ENCODE peak calls at places on chromosomes 4 and X, in five cellular contexts. One of them, this sample, is unnamed.

GRCh38 chr4:87241341-87241740 is 20.9 kb upstream of the KLHL8 start:
- DNase-seq in natural killer cell treated with Interleukin-12 subunit alpha and Interleukin-12 subunit beta and Interleukin-15 and Interleukin-18, amount 100 ng/mL, for 72 hours: no peak
- DNase-seq in adrenal gland: no peak
- DNase-seq in activated T-cell treated with anti-CD3 and anti-CD28 coated beads for 1 hour: no peak
- DNase-seq in HTR-8/SVneo: no peak
- DNase-seq in this sample: no peak

GRCh38 chr4:75189976-75190375 is 257.1 kb downstream of the PARM1 start:
- DNase-seq in HTR-8/SVneo: no peak
- DNase-seq in natural killer cell treated with Interleukin-12 subunit alpha and Interleukin-12 subunit beta and Interleukin-15 and Interleukin-18, amount 100 ng/mL, for 72 hours: no peak
- DNase-seq in activated T-cell treated with anti-CD3 and anti-CD28 coated beads for 1 hour: no peak
- DNase-seq in adrenal gland: no peak
- DNase-seq in this sample: no peak

GRCh38 chrX:11435568-11435967 is 142.4 kb downstream of the AMELX start:
- DNase-seq in natural killer cell treated with Interleukin-12 subunit alpha and Interleukin-12 subunit beta and Interleukin-15 and Interleukin-18, amount 100 ng/mL, for 72 hours: no peak
- DNase-seq in HTR-8/SVneo: no peak
- DNase-seq in activated T-cell treated with anti-CD3 and anti-CD28 coated beads for 1 hour: no peak
- DNase-seq in adrenal gland: no peak
- DNase-seq in this sample: no peak

GRCh38 chr4:71209161-71209560 is 129.7 kb upstream of the SLC4A4 start:
- DNase-seq in HTR-8/SVneo: no peak
- DNase-seq in natural killer cell treated with Interleukin-12 subunit alpha and Interleukin-12 subunit beta and Interleukin-15 and Interleukin-18, amount 100 ng/mL, for 72 hours: no peak
- DNase-seq in adrenal gland: no peak
- DNase-seq in activated T-cell treated with anti-CD3 and anti-CD28 coated beads for 1 hour: no peak
- DNase-seq in this sample: no peak

GRCh38 chrX:63934791-63935190 is 149.8 kb upstream of the ARHGEF9 start:
- DNase-seq in natural killer cell treated with Interleukin-12 subunit alpha and Interleukin-12 subunit beta and Interleukin-15 and Interleukin-18, amount 100 ng/mL, for 72 hours: no peak
- DNase-seq in adrenal gland: no peak
- DNase-seq in HTR-8/SVneo: no peak
- DNase-seq in activated T-cell treated with anti-CD3 and anti-CD28 coated beads for 1 hour: no peak
- DNase-seq in this sample: no peak

GRCh38 chrX:47840106-47840505 is 3.4 kb downstream of the ZNF81 start:
- DNase-seq in activated T-cell treated with anti-CD3 and anti-CD28 coated beads for 1 hour: no peak
- DNase-seq in adrenal gland: no peak
- DNase-seq in HTR-8/SVneo: no peak
- DNase-seq in natural killer cell treated with Interleukin-12 subunit alpha and Interleukin-12 subunit beta and Interleukin-15 and Interleukin-18, amount 100 ng/mL, for 72 hours: no peak
- DNase-seq in this sample: no peak

GRCh38 chr4:113682730-113683129 is 78.8 kb downstream of the CAMK2D start:
- DNase-seq in adrenal gland: no peak
- DNase-seq in natural killer cell treated with Interleukin-12 subunit alpha and Interleukin-12 subunit beta and Interleukin-15 and Interleukin-18, amount 100 ng/mL, for 72 hours: no peak
- DNase-seq in activated T-cell treated with anti-CD3 and anti-CD28 coated beads for 1 hour: no peak
- DNase-seq in HTR-8/SVneo: no peak
- DNase-seq in this sample: no peak

GRCh38 chrX:2635366-2635765 is 55.7 kb upstream of the CD99 start:
- DNase-seq in natural killer cell treated with Interleukin-12 subunit alpha and Interleukin-12 subunit beta and Interleukin-15 and Interleukin-18, amount 100 ng/mL, for 72 hours: no peak
- DNase-seq in HTR-8/SVneo: no peak
- DNase-seq in adrenal gland: no peak
- DNase-seq in activated T-cell treated with anti-CD3 and anti-CD28 coated beads for 1 hour: no peak
- DNase-seq in this sample: no peak

GRCh38 chrX:7889680-7890079 is 37.5 kb downstream of the PNPLA4 start:
- DNase-seq in adrenal gland: no peak
- DNase-seq in natural killer cell treated with Interleukin-12 subunit alpha and Interleukin-12 subunit beta and Interleukin-15 and Interleukin-18, amount 100 ng/mL, for 72 hours: no peak
- DNase-seq in activated T-cell treated with anti-CD3 and anti-CD28 coated beads for 1 hour: no peak
- DNase-seq in HTR-8/SVneo: no peak
- DNase-seq in this sample: no peak

GRCh38 chr4:173415885-173416658 is 17.2 kb upstream of the SCRG1 start:
- DNase-seq in HTR-8/SVneo: no peak
- DNase-seq in natural killer cell treated with Interleukin-12 subunit alpha and Interleukin-12 subunit beta and Interleukin-15 and Interleukin-18, amount 100 ng/mL, for 72 hours: no peak
- DNase-seq in activated T-cell treated with anti-CD3 and anti-CD28 coated beads for 1 hour: no peak
- DNase-seq in adrenal gland: peak; percentile 52
- DNase-seq in this sample: no peak

GRCh38 chrX:39427492-39428289 is 626.4 kb downstream of the MID1IP1 start:
- DNase-seq in activated T-cell treated with anti-CD3 and anti-CD28 coated beads for 1 hour: no peak
- DNase-seq in adrenal gland: peak; percentile 18
- DNase-seq in natural killer cell treated with Interleukin-12 subunit alpha and Interleukin-12 subunit beta and Interleukin-15 and Interleukin-18, amount 100 ng/mL, for 72 hours: no peak
- DNase-seq in HTR-8/SVneo: no peak
- DNase-seq in this sample: no peak

GRCh38 chrX:139200793-139201192 is 329.7 kb upstream of the F9 start:
- DNase-seq in adrenal gland: no peak
- DNase-seq in activated T-cell treated with anti-CD3 and anti-CD28 coated beads for 1 hour: no peak
- DNase-seq in natural killer cell treated with Interleukin-12 subunit alpha and Interleukin-12 subunit beta and Interleukin-15 and Interleukin-18, amount 100 ng/mL, for 72 hours: no peak
- DNase-seq in HTR-8/SVneo: no peak
- DNase-seq in this sample: no peak

GRCh38 chr4:2833671-2834000 is 10.0 kb upstream of the ADD1 start:
- DNase-seq in adrenal gland: no peak
- DNase-seq in HTR-8/SVneo: no peak
- DNase-seq in activated T-cell treated with anti-CD3 and anti-CD28 coated beads for 1 hour: no peak
- DNase-seq in natural killer cell treated with Interleukin-12 subunit alpha and Interleukin-12 subunit beta and Interleukin-15 and Interleukin-18, amount 100 ng/mL, for 72 hours: no peak
- DNase-seq in this sample: no peak

GRCh38 chr4:76308548-76308947 is 2.0 kb downstream of the STBD1 start:
- DNase-seq in HTR-8/SVneo: no peak
- DNase-seq in natural killer cell treated with Interleukin-12 subunit alpha and Interleukin-12 subunit beta and Interleukin-15 and Interleukin-18, amount 100 ng/mL, for 72 hours: no peak
- DNase-seq in adrenal gland: no peak
- DNase-seq in activated T-cell treated with anti-CD3 and anti-CD28 coated beads for 1 hour: no peak
- DNase-seq in this sample: no peak

GRCh38 chrX:47560179-47560830 is 700 bp upstream of the ARAF start:
- DNase-seq in adrenal gland: no peak
- DNase-seq in HTR-8/SVneo: no peak
- DNase-seq in natural killer cell treated with Interleukin-12 subunit alpha and Interleukin-12 subunit beta and Interleukin-15 and Interleukin-18, amount 100 ng/mL, for 72 hours: no peak
- DNase-seq in activated T-cell treated with anti-CD3 and anti-CD28 coated beads for 1 hour: no peak
- DNase-seq in this sample: no peak

GRCh38 chr4:69092190-69092589 is 4.1 kb upstream of the UGT2B7 start:
- DNase-seq in activated T-cell treated with anti-CD3 and anti-CD28 coated beads for 1 hour: no peak
- DNase-seq in adrenal gland: no peak
- DNase-seq in HTR-8/SVneo: no peak
- DNase-seq in natural killer cell treated with Interleukin-12 subunit alpha and Interleukin-12 subunit beta and Interleukin-15 and Interleukin-18, amount 100 ng/mL, for 72 hours: no peak
- DNase-seq in this sample: no peak

GRCh38 chr4:112145820-112146813 is 863 bp downstream of the FAM241A start:
- DNase-seq in adrenal gland: peak; percentile 41
- DNase-seq in natural killer cell treated with Interleukin-12 subunit alpha and Interleukin-12 subunit beta and Interleukin-15 and Interleukin-18, amount 100 ng/mL, for 72 hours: peak; percentile 87
- DNase-seq in HTR-8/SVneo: peak; percentile 30
- DNase-seq in activated T-cell treated with anti-CD3 and anti-CD28 coated beads for 1 hour: peak; percentile 44
- DNase-seq in this sample: peak; percentile 58

GRCh38 chr4:165379662-165380061 is 854 bp downstream of the CPE start:
- DNase-seq in natural killer cell treated with Interleukin-12 subunit alpha and Interleukin-12 subunit beta and Interleukin-15 and Interleukin-18, amount 100 ng/mL, for 72 hours: no peak
- DNase-seq in HTR-8/SVneo: no peak
- DNase-seq in adrenal gland: peak; percentile 18
- DNase-seq in activated T-cell treated with anti-CD3 and anti-CD28 coated beads for 1 hour: no peak
- DNase-seq in this sample: no peak

This sample was measured in T-helper 9 cell.